ENCODE peak calls at places on chromosome 15, in four cellular contexts. One of them, this sample, is unnamed.
A peak's percentile ranks its signal among the peaks of the same experiment; 100 is the strongest.

GRCh38 chr15:34360298-34360697 is 6.7 kb downstream of the LPCAT4 start:
- DNase-seq in hepatocyte: peak; percentile 65
- DNase-seq in pancreas: no peak
- DNase-seq in tibial nerve: no peak
- DNase-seq in this sample: no peak

GRCh38 chr15:61480295-61480694 is 251.2 kb upstream of the RORA start:
- DNase-seq in hepatocyte: no peak
- DNase-seq in pancreas: no peak
- DNase-seq in tibial nerve: no peak
- DNase-seq in this sample: no peak

GRCh38 chr15:77426871-77427270 is 6.2 kb downstream of the HMG20A start:
- DNase-seq in hepatocyte: no peak
- DNase-seq in pancreas: no peak
- DNase-seq in tibial nerve: no peak
- DNase-seq in this sample: no peak

GRCh38 chr15:27535445-27536129 is 563.5 kb downstream of the OCA2 start:
- DNase-seq in hepatocyte: no peak
- DNase-seq in pancreas: no peak
- DNase-seq in tibial nerve: no peak
- DNase-seq in this sample: no peak

GRCh38 chr15:89826671-89827655 is 12.3 kb upstream of the ANPEP start:
- DNase-seq in hepatocyte: no peak
- DNase-seq in pancreas: no peak
- DNase-seq in tibial nerve: no peak
- DNase-seq in this sample: no peak

GRCh38 chr15:93880358-93880757 is 351.0 kb upstream of the MCTP2 start:
- DNase-seq in hepatocyte: no peak
- DNase-seq in pancreas: no peak
- DNase-seq in tibial nerve: no peak
- DNase-seq in this sample: no peak

GRCh38 chr15:42736793-42737528 is at the start of gene CDAN1:
- DNase-seq in hepatocyte: peak; percentile 95
- DNase-seq in pancreas: peak; percentile 92
- DNase-seq in tibial nerve: peak; percentile 79
- DNase-seq in this sample: peak; percentile 48

GRCh38 chr15:68590721-68591389 is 12.1 kb downstream of the CORO2B start:
- DNase-seq in hepatocyte: no peak
- DNase-seq in pancreas: no peak
- DNase-seq in tibial nerve: no peak
- DNase-seq in this sample: no peak

GRCh38 chr15:41487802-41488201 is 5.9 kb upstream of the ITPKA start:
- DNase-seq in hepatocyte: no peak
- DNase-seq in pancreas: no peak
- DNase-seq in tibial nerve: no peak
- DNase-seq in this sample: no peak

GRCh38 chr15:49810651-49811175 is 189.9 kb downstream of the DTWD1 start:
- DNase-seq in hepatocyte: no peak
- DNase-seq in pancreas: no peak
- DNase-seq in tibial nerve: no peak
- DNase-seq in this sample: no peak

GRCh38 chr15:88331291-88331690 is 74.8 kb upstream of the NTRK3 start:
- DNase-seq in hepatocyte: peak; percentile 75
- DNase-seq in pancreas: no peak
- DNase-seq in tibial nerve: no peak
- DNase-seq in this sample: peak; percentile 73

GRCh38 chr15:29913528-29914135 is 91.4 kb upstream of the TJP1 start:
- DNase-seq in hepatocyte: no peak
- DNase-seq in pancreas: no peak
- DNase-seq in tibial nerve: no peak
- DNase-seq in this sample: no peak

GRCh38 chr15:68781766-68782588 is 38.7 kb downstream of the ANP32A start:
- DNase-seq in hepatocyte: no peak
- DNase-seq in pancreas: peak; percentile 28
- DNase-seq in tibial nerve: peak; percentile 33
- DNase-seq in this sample: no peak

GRCh38 chr15:58077427-58077826 is 11.9 kb upstream of the ALDH1A2 start:
- DNase-seq in hepatocyte: peak; percentile 40
- DNase-seq in pancreas: no peak
- DNase-seq in tibial nerve: no peak
- DNase-seq in this sample: no peak

DNA sequence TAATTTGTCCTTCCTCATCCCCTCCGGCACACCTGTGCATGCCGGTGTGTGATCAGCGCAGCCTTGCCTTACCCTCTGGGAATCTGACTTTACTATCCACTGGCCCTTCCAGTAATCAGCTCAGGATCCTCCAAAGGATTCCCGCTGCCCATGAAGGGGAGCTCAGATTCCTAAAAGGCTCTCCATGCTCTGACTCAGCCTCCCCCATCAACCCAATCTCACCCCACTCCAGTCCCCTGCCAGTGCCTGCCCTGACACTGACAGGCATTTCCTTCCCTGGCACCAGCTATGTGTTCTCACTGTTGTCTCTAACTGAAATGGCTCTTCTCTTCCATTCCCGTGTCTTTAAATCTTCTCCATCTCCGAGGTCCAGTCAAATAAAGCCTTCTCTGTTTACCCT is 7.3 kb upstream of the BCL2A1 start:
- DNase-seq in hepatocyte: no peak
- DNase-seq in pancreas: no peak
- DNase-seq in tibial nerve: no peak
- DNase-seq in this sample: no peak
- H3K27ac ChIP-seq in hepatocyte: peak overlapping the region; percentile 92
- H3K27ac ChIP-seq in pancreas: no peak overlapping the region
- H3K27ac ChIP-seq in tibial nerve: peak overlapping the region; percentile 4
- H3K27ac ChIP-seq in this sample: no peak overlapping the region

GRCh38 chr15:74132681-74133070 is 2.3 kb downstream of the ISLR2 start:
- DNase-seq in hepatocyte: no peak
- DNase-seq in pancreas: no peak
- DNase-seq in tibial nerve: no peak
- DNase-seq in this sample: no peak
- H3K27me3 ChIP-seq in hepatocyte: peaks cover 96% of the 10 kb centered on the region
- H3K27me3 ChIP-seq in pancreas: no peaks in the 10 kb centered on the region
- H3K27me3 ChIP-seq in tibial nerve: peaks cover 100% of the 10 kb centered on the region
- H3K27me3 ChIP-seq in this sample: peaks cover 86% of the 10 kb centered on the region

DNA sequence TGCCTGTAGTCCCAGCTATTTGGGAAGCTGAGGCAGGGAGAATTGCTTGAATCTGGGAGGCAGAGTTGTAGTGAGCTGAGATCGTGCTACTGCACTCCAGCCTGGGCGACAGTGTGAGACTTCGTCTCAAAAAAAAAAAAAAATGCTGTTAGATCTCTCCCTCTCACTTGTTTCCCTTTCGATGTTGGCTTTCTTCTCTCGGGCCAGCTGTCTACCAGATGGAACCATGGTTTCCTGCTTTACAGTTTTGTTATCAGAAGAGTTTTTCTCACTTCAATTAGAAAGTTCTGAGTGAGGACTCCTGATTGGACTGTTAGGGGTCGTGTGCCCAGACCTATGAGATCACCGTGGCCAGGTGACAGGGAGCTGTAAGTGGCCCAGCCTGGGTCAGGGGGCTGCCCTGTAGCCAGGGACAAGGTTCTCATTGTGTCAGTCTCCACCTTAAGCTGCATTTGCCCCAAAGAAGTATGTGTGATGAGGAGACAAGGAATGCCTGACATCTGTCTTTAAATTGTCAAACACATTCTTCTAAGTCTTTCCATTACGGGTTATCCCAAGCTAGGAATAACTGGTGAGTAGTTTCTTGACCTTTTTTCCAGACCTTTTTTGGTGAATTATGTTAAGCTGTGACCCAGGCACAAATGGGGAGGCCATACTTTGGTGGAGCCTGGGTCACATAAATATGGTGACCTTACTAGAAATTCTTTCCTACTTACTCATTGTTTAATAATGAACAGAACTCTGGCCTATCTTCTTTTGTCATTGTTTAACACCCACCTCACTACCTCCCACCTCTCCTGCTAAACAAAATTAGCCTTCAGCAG is 25.2 kb downstream of the SNAPC5 start:
- DNase-seq in hepatocyte: no peak
- DNase-seq in pancreas: no peak
- DNase-seq in tibial nerve: no peak
- DNase-seq in this sample: no peak
- H3K27ac ChIP-seq in hepatocyte: no peak overlapping the region
- H3K27ac ChIP-seq in pancreas: peak overlapping the region; percentile 6
- H3K27ac ChIP-seq in tibial nerve: no peak overlapping the region
- H3K27ac ChIP-seq in this sample: peak overlapping the region; percentile 78

DNA sequence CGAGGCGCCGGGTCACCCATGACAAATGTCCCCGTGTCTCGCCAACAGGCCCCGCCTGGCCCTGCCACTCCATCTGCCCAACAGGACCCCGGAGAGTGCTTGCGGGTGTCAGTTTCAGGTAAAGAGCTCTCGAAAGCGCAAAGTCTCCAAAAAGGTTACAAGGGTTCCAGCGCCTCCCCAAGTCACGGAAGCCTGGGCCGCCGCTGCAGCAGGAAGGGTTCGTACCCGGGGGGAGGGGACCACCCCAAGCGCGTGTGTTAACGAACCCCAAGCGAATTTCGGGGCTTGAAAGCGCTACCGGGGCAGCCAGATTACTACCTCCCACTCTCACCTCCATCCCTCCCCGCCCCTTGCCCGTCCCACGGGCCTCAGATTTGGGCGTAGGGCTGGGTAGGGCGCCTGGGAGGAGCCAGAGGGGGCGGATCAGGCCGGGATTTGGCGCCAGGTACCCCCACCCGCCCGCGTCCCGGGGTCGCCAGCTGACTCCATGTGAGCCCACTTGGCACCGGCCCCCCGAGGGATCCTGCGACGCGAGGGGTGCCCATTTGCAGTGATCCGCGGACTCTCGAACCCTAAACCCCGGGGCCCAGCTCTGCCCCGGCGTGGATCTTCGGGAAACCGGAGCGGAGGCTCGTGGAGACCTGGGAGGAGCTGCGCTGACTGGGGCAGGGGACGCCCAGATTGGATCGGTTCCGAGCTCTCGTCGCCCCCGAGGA is 85.9 kb downstream of the NR2F2 start:
- DNase-seq in hepatocyte: no peak
- DNase-seq in pancreas: no peak
- DNase-seq in tibial nerve: no peak
- DNase-seq in this sample: no peak
- H3K27me3 ChIP-seq in hepatocyte: peaks cover 99% of the 10 kb centered on the region
- H3K27me3 ChIP-seq in pancreas: no peaks in the 10 kb centered on the region
- H3K27me3 ChIP-seq in tibial nerve: peaks cover 20% of the 10 kb centered on the region
- H3K27me3 ChIP-seq in this sample: peaks cover 80% of the 10 kb centered on the region

GRCh38 chr15:36994809-36995208 is 105.5 kb downstream of the MEIS2 start:
- DNase-seq in hepatocyte: no peak
- DNase-seq in pancreas: no peak
- DNase-seq in tibial nerve: no peak
- DNase-seq in this sample: no peak
- H3K27ac ChIP-seq in hepatocyte: no peak overlapping the region
- H3K27ac ChIP-seq in pancreas: no peak overlapping the region
- H3K27ac ChIP-seq in tibial nerve: no peak overlapping the region
- H3K27ac ChIP-seq in this sample: no peak overlapping the region

This sample was measured in iPS DF 6.9.